ENCODE peak calls at places on chromosomes 13 and 19, in seven cellular contexts. Y is skeletal muscle cell, M is astrocyte of the cerebellum, L is cerebellar cortex, K is T-helper 17 cell, A is ascending aorta, Z is DMS79 treated with DMSO at 0.1 percent for 48 hours. O is an unnamed sample.
A peak's percentile ranks its signal among the peaks of the same experiment; 100 is the strongest.

GRCh38 chr19:35973487-35973886 is 21.5 kb upstream of the SDHAF1 start:
- DNase-seq in Y (no peak), M (no peak), L (no peak), K (no peak), A (no peak), Z (no peak), O (no peak)

GRCh38 chr19:50721441-50722137 is 1.6 kb upstream of the CLEC11A start:
- DNase-seq in Y (no peak), M (no peak), L (peak; percentile 61), K (no peak), A (no peak), Z (no peak), O (no peak)

GRCh38 chr13:99614465-99614885 is 113.2 kb downstream of the TM9SF2 start:
- DNase-seq in Y (no peak), M (no peak), L (peak; percentile 59), K (no peak), A (no peak), Z (no peak), O (no peak)

GRCh38 chr13:45370922-45371406 is 30.0 kb upstream of the TPT1 start:
- DNase-seq in Y (peak; percentile 53), M (peak; percentile 95), L (peak; percentile 39), K (peak; percentile 42), A (peak; percentile 79), Z (no peak), O (no peak)

GRCh38 chr19:37654833-37655688 is at the start of gene ZFP30:
- DNase-seq in Y (peak; percentile 60), M (peak; percentile 52), L (peak; percentile 87), K (peak; percentile 69), A (peak; percentile 91), Z (peak; percentile 86), O (peak; percentile 91)

GRCh38 chr13:44176173-44176572 is 197.5 kb upstream of the SERP2 start:
- DNase-seq in Y (no peak), M (no peak), L (no peak), K (no peak), A (no peak), Z (no peak), O (no peak)

GRCh38 chr19:56263319-56263718 is 9.2 kb upstream of the EDDM13 start:
- DNase-seq in Y (no peak), M (no peak), L (no peak), K (no peak), A (no peak), Z (no peak), O (no peak)

GRCh38 chr19:275958-276646 is 15.1 kb downstream of the PLPP2 start:
- DNase-seq in Y (no peak), M (no peak), L (no peak), K (no peak), A (no peak), Z (no peak), O (no peak)

GRCh38 chr19:1008268-1009042 is 8.2 kb downstream of the GRIN3B start:
- DNase-seq in Y (no peak), M (no peak), L (no peak), K (no peak), A (no peak), Z (no peak), O (no peak)

GRCh38 chr19:8585894-8586750 is 8.9 kb upstream of the MYO1F start:
- DNase-seq in Y (no peak), M (no peak), L (peak; percentile 25), K (peak; percentile 67), A (no peak), Z (no peak), O (no peak)

GRCh38 chr13:43664700-43665191 is 122.0 kb downstream of the ENOX1 start:
- DNase-seq in Y (peak; percentile 62), M (peak; percentile 22), L (no peak), K (no peak), A (no peak), Z (no peak), O (no peak)

GRCh38 chr19:13120817-13121216 is 2.8 kb downstream of the NACC1 start:
- DNase-seq in Y (no peak), M (no peak), L (no peak), K (no peak), A (no peak), Z (no peak), O (no peak)

GRCh38 chr13:47109028-47109427 is 212.2 kb upstream of the HTR2A start:
- DNase-seq in Y (no peak), M (no peak), L (no peak), K (no peak), A (no peak), Z (no peak), O (no peak)

GRCh38 chr19:50549059-50549926 is 18.9 kb downstream of the LRRC4B start:
- DNase-seq in Y (no peak), M (no peak), L (no peak), K (no peak), A (no peak), Z (no peak), O (no peak)